ENCODE peak calls at places on chromosomes 13 and 19, in ten cellular contexts. N is IMR-90; S is spleen; W is kidney epithelial cell; J is pancreas; Y is brain microvascular endothelial cell; D is HepG2; X is stomach; A is aorta; I is effector memory CD4-positive, alpha-beta T cell. R is an unnamed sample.

GRCh38 chr13:34300559-34300958 is 482.6 kb downstream of the RFC3 start:
- DNase-seq in A (no peak), I (no peak), X (no peak), J (no peak), S (no peak), W (peak; percentile 23), N (no peak), Y (no peak), D (peak; percentile 3), R (no peak)

GRCh38 chr19:4120531-4120930 is 3.4 kb downstream of the MAP2K2 start:
- DNase-seq in Y (peak; percentile 54), S (no peak), W (no peak), X (no peak), I (no peak), J (no peak), A (no peak), D (no peak), N (peak; percentile 63), R (no peak)

GRCh38 chr13:100836696-100837095 is 162.1 kb upstream of the TMTC4 start:
- DNase-seq in A (no peak), J (no peak), D (no peak), I (no peak), X (no peak), N (no peak), S (no peak), Y (peak; percentile 84), W (no peak), R (no peak)

GRCh38 chr13:93745884-93746283 is 519.3 kb downstream of the GPC6 start:
- DNase-seq in D (peak; percentile 13), J (no peak), Y (peak; percentile 25), I (no peak), X (no peak), W (no peak), S (no peak), N (peak; percentile 74), A (no peak), R (no peak)

GRCh38 chr13:39815345-39816111 is 160.1 kb downstream of the COG6 start:
- DNase-seq in W (no peak), N (no peak), D (no peak), A (no peak), Y (peak; percentile 62), X (no peak), S (no peak), I (no peak), J (no peak), R (no peak)

GRCh38 chr19:49887653-49888477 is 8.8 kb downstream of the IL4I1 start:
- DNase-seq in Y (no peak), W (no peak), J (no peak), X (no peak), I (no peak), D (no peak), S (peak; percentile 73), N (no peak), A (no peak), R (no peak)

GRCh38 chr13:89294115-89294867 is 1623.1 kb downstream of the SLITRK5 start:
- DNase-seq in N (no peak), A (no peak), Y (no peak), X (no peak), J (no peak), W (no peak), D (no peak), I (no peak), S (no peak), R (no peak)

GRCh38 chr19:18340990-18341868 is 831 bp downstream of the PGPEP1 start:
- DNase-seq in N (peak; percentile 42), J (peak; percentile 66), W (no peak), X (peak; percentile 56), A (peak; percentile 72), S (peak; percentile 93), I (peak; percentile 28), Y (no peak), D (peak; percentile 52), R (peak; percentile 73)

GRCh38 chr13:27997904-27998522 is 9.5 kb upstream of the URAD start:
- DNase-seq in W (no peak), A (peak; percentile 59), D (peak; percentile 48), J (peak; percentile 66), N (peak; percentile 28), X (peak; percentile 54), S (no peak), I (no peak), Y (peak; percentile 12), R (no peak)

GRCh38 chr19:45852941-45853340 is 10.0 kb downstream of the SYMPK start:
- DNase-seq in I (no peak), D (no peak), S (peak; percentile 56), W (no peak), X (no peak), A (no peak), J (no peak), N (no peak), Y (no peak), R (peak; percentile 91)

GRCh38 chr13:105634059-105634458 is 901.4 kb downstream of the EFNB2 start:
- DNase-seq in J (no peak), W (no peak), A (no peak), N (no peak), D (no peak), I (no peak), X (no peak), Y (peak; percentile 21), S (no peak), R (no peak)

GRCh38 chr13:113565526-113566226 is 18.9 kb upstream of the TFDP1 start:
- DNase-seq in Y (no peak), N (no peak), A (no peak), X (peak; percentile 13), I (no peak), D (no peak), W (no peak), J (no peak), S (peak; percentile 59), R (peak; percentile 36)

GRCh38 chr13:27372896-27373295 is 51.5 kb upstream of the GTF3A start:
- DNase-seq in N (peak; percentile 16), I (no peak), Y (no peak), S (no peak), A (no peak), J (peak; percentile 86), X (peak; percentile 80), W (no peak), D (peak; percentile 68), R (peak; percentile 80)

GRCh38 chr13:27500806-27501534 is 50.6 kb upstream of the MTIF3 start:
- DNase-seq in X (no peak), N (no peak), J (no peak), W (no peak), I (no peak), A (no peak), S (no peak), D (no peak), Y (no peak), R (no peak)

GRCh38 chr13:51324714-51325440 is 14.6 kb upstream of the SERPINE3 start:
- DNase-seq in W (no peak), A (no peak), D (no peak), Y (no peak), I (no peak), J (no peak), S (no peak), N (no peak), X (no peak), R (no peak)
- H3K4me3 ChIP-seq in W (no peak overlapping the region), A (no peak overlapping the region), D (no peak overlapping the region), Y (no peak overlapping the region), I (no peak overlapping the region), J (no peak overlapping the region), S (no peak overlapping the region), N (no peak overlapping the region), X (no peak overlapping the region), R (no peak overlapping the region)

DNA sequence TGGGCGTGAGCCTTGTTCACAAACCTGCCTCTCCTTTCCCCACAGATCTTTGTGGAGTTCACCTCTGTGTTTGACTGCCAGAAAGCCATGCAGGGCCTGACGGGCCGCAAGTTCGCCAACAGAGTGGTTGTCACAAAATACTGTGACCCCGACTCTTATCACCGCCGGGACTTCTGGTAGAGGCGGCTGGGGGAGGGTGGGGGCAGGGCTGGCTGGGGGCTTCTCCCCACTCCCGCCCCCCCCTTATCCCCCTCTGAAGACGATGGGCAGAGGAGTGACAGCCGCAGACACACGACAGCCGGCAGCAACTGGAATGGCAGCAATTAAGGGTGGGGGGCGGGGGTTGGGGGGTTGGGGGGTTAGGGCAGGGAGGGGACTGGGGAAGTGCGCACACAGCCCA is 1.1 kb upstream of the EPN1 start:
- DNase-seq in N (no peak), A (no peak), I (no peak), S (no peak), W (no peak), J (no peak), X (no peak), D (no peak), Y (no peak), R (no peak)
- H3K36me3 ChIP-seq in N (peaks cover 42% of the 10 kb centered on the region), A (peaks cover 3% of the 10 kb centered on the region), I (peaks cover 43% of the 10 kb centered on the region), S (peaks cover 25% of the 10 kb centered on the region), W (peaks cover 5% of the 10 kb centered on the region), J (peaks cover 19% of the 10 kb centered on the region), X (peaks cover 65% of the 10 kb centered on the region), D (peaks cover 27% of the 10 kb centered on the region), Y (peaks cover 37% of the 10 kb centered on the region), R (peaks cover 58% of the 10 kb centered on the region)

DNA sequence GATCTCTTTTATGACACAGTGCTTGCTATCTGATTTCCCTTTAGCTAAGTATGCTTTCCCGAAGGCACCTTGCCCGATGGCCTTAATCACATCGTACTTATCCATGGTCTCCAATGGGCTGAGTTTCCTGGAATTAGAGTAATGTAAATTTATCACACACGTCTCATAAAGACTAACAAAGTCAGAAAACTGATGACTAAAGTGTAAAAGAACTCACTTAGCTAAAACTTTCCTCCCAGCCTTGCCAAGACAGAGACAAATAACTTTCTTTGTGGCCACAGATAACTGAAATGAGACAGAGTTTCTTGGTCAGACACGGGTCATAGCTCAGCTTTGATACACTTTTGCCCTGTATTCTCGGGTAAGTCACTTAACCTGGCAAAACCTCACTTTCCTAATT is 1.5 kb downstream of the NEK5 start:
- DNase-seq in D (no peak), I (no peak), J (no peak), S (no peak), X (no peak), A (no peak), W (no peak), N (no peak), Y (peak; percentile 25), R (no peak)
- H3K4me3 ChIP-seq in D (no peak overlapping the region), I (no peak overlapping the region), J (no peak overlapping the region), S (no peak overlapping the region), X (peak overlapping the region; percentile 78), A (no peak overlapping the region), W (no peak overlapping the region), N (no peak overlapping the region), Y (no peak overlapping the region), R (no peak overlapping the region)

GRCh38 chr19:15243236-15243957 is 11.1 kb upstream of the EPHX3 start:
- DNase-seq in J (no peak), N (no peak), D (no peak), X (no peak), I (no peak), A (no peak), Y (no peak), S (no peak), W (no peak), R (no peak)

GRCh38 chr19:15245370-15246197 is 13.3 kb upstream of the EPHX3 start:
- DNase-seq in A (no peak), Y (no peak), S (no peak), X (no peak), I (no peak), W (no peak), D (no peak), J (no peak), N (no peak), R (no peak)

GRCh38 chr19:15244808-15245207 is 12.6 kb upstream of the EPHX3 start:
- DNase-seq in N (no peak), S (no peak), J (no peak), I (no peak), W (no peak), Y (no peak), X (no peak), A (no peak), D (no peak), R (no peak)

GRCh38 chr19:15246198-15246481 is 13.9 kb upstream of the EPHX3 start:
- DNase-seq in D (no peak), J (no peak), Y (no peak), I (no peak), N (no peak), W (no peak), A (no peak), X (no peak), S (no peak), R (no peak)

GRCh38 chr19:15244106-15244803 is 12.0 kb upstream of the EPHX3 start:
- DNase-seq in W (no peak), A (no peak), D (no peak), N (no peak), J (no peak), S (no peak), X (no peak), Y (no peak), I (no peak), R (no peak)
- H3K36me3 ChIP-seq in W (peaks cover 4% of the 10 kb centered on the region), A (no peaks in the 10 kb centered on the region), D (peaks cover 51% of the 10 kb centered on the region), N (peaks cover 71% of the 10 kb centered on the region), J (peaks cover 6% of the 10 kb centered on the region), S (peaks cover 87% of the 10 kb centered on the region), X (peaks cover 99% of the 10 kb centered on the region), Y (peaks cover 57% of the 10 kb centered on the region), I (peaks cover 92% of the 10 kb centered on the region), R (peaks cover 94% of the 10 kb centered on the region)

R was measured in lower lobe of right lung.